ENCODE peak calls at places on chromosomes 3 and 15, in four cellular contexts. One of them, this sample, is unnamed.

GRCh38 chr15:63909819-63910437 is 76.2 kb upstream of the HERC1 start:
- DNase-seq in effector CD4-positive, alpha-beta T cell: no peak
- DNase-seq in posterior vena cava: no peak
- DNase-seq in HuH-7: no peak
- DNase-seq in this sample: no peak

GRCh38 chr3:2657408-2657807 is 452.8 kb downstream of the IL5RA start:
- DNase-seq in posterior vena cava: no peak
- DNase-seq in HuH-7: no peak
- DNase-seq in effector CD4-positive, alpha-beta T cell: no peak
- DNase-seq in this sample: no peak

GRCh38 chr3:172586447-172586846 is 63.2 kb upstream of the TNFSF10 start:
- DNase-seq in posterior vena cava: no peak
- DNase-seq in HuH-7: no peak
- DNase-seq in effector CD4-positive, alpha-beta T cell: no peak
- DNase-seq in this sample: no peak

GRCh38 chr3:126424751-126425150 is 30.0 kb downstream of the CFAP100 start:
- DNase-seq in posterior vena cava: peak
- DNase-seq in HuH-7: no peak
- DNase-seq in effector CD4-positive, alpha-beta T cell: no peak
- DNase-seq in this sample: no peak

GRCh38 chr3:49707113-49707480 is 12.4 kb downstream of the AMIGO3 start:
- DNase-seq in posterior vena cava: no peak
- DNase-seq in effector CD4-positive, alpha-beta T cell: no peak
- DNase-seq in HuH-7: no peak
- DNase-seq in this sample: no peak

GRCh38 chr15:73862276-73862675 is 11.1 kb upstream of the TBC1D21 start:
- DNase-seq in posterior vena cava: no peak
- DNase-seq in HuH-7: no peak
- DNase-seq in effector CD4-positive, alpha-beta T cell: no peak
- DNase-seq in this sample: no peak

GRCh38 chr3:187665010-187665409 is 5.2 kb downstream of the SST start:
- DNase-seq in HuH-7: no peak
- DNase-seq in posterior vena cava: no peak
- DNase-seq in effector CD4-positive, alpha-beta T cell: no peak
- DNase-seq in this sample: no peak

GRCh38 chr15:27463699-27464098 is 492.7 kb downstream of the GABRG3 start:
- DNase-seq in posterior vena cava: no peak
- DNase-seq in effector CD4-positive, alpha-beta T cell: no peak
- DNase-seq in HuH-7: no peak
- DNase-seq in this sample: no peak

GRCh38 chr15:35499723-35500122 is 46.2 kb downstream of the DPH6 start:
- DNase-seq in effector CD4-positive, alpha-beta T cell: no peak
- DNase-seq in HuH-7: no peak
- DNase-seq in posterior vena cava: no peak
- DNase-seq in this sample: no peak

GRCh38 chr3:173066044-173066679 is 74.9 kb downstream of the SPATA16 start:
- DNase-seq in effector CD4-positive, alpha-beta T cell: no peak
- DNase-seq in posterior vena cava: no peak
- DNase-seq in HuH-7: no peak
- DNase-seq in this sample: no peak

GRCh38 chr3:123346726-123347125 is 102.2 kb downstream of the ADCY5 start:
- DNase-seq in HuH-7: no peak
- DNase-seq in effector CD4-positive, alpha-beta T cell: no peak
- DNase-seq in posterior vena cava: peak
- DNase-seq in this sample: no peak

GRCh38 chr3:50390523-50391177 is 31.3 kb upstream of the TMEM115 start:
- DNase-seq in posterior vena cava: no peak
- DNase-seq in effector CD4-positive, alpha-beta T cell: no peak
- DNase-seq in HuH-7: no peak
- DNase-seq in this sample: no peak

GRCh38 chr15:34353627-34354026 is 10.5 kb downstream of the NUTM1 start:
- DNase-seq in effector CD4-positive, alpha-beta T cell: no peak
- DNase-seq in HuH-7: no peak
- DNase-seq in posterior vena cava: no peak
- DNase-seq in this sample: no peak

GRCh38 chr3:125351814-125352456 is 23.2 kb downstream of the ZNF148 start:
- DNase-seq in HuH-7: no peak
- DNase-seq in effector CD4-positive, alpha-beta T cell: no peak
- DNase-seq in posterior vena cava: no peak
- DNase-seq in this sample: no peak

GRCh38 chr3:152961323-152961722 is 126.4 kb downstream of the P2RY1 start:
- DNase-seq in HuH-7: peak
- DNase-seq in posterior vena cava: no peak
- DNase-seq in effector CD4-positive, alpha-beta T cell: no peak
- DNase-seq in this sample: no peak

GRCh38 chr15:69290346-69291164 is 8.2 kb upstream of the PAQR5 start:
- DNase-seq in posterior vena cava: peak
- DNase-seq in HuH-7: no peak
- DNase-seq in effector CD4-positive, alpha-beta T cell: no peak
- DNase-seq in this sample: no peak

GRCh38 chr15:42137461-42138261 is 18.8 kb downstream of the PLA2G4F start:
- DNase-seq in effector CD4-positive, alpha-beta T cell: no peak
- DNase-seq in posterior vena cava: peak
- DNase-seq in HuH-7: no peak
- DNase-seq in this sample: peak

This sample was measured in frontal cortex.